ENCODE peak calls at places on chromosome 16, in nine cellular contexts. T is endothelial cell of umbilical vein, O is left ventricle myocardium inferior, R is brain microvascular endothelial cell, H is heart left ventricle, W is bronchial epithelial cell, I is A549, L is spleen, Q is transverse colon. J is an unnamed sample.

GRCh38 chr16:74596586-74596985 is 10.3 kb downstream of the GLG1 start:
- DNase-seq in T (no peak), O (no peak), R (no peak), H (no peak), W (no peak), I (no peak), L (no peak), Q (no peak), J (no peak)

GRCh38 chr16:21336231-21336630 is 58.1 kb upstream of the CRYM start:
- DNase-seq in T (no peak), O (no peak), R (no peak), H (no peak), W (peak), I (no peak), L (no peak), Q (no peak), J (no peak)

GRCh38 chr16:62909597-62909996 is 873.4 kb upstream of the CDH8 start:
- DNase-seq in T (no peak), O (no peak), R (no peak), H (no peak), W (no peak), I (no peak), L (no peak), Q (no peak), J (no peak)

GRCh38 chr16:49952386-49952785 is 72.6 kb upstream of the CNEP1R1 start:
- DNase-seq in T (no peak), O (no peak), R (peak), H (no peak), W (peak), I (peak), L (no peak), Q (no peak), J (peak)

GRCh38 chr16:1763521-1764511 is 7.5 kb downstream of the NME3 start:
- DNase-seq in T (no peak), O (no peak), R (no peak), H (no peak), W (no peak), I (peak), L (no peak), Q (no peak), J (peak)

GRCh38 chr16:77564791-77565390 is 130.1 kb upstream of the ADAMTS18 start:
- DNase-seq in T (peak), O (no peak), R (peak), H (no peak), W (no peak), I (peak), L (no peak), Q (no peak), J (peak)

GRCh38 chr16:86602521-86602920 is 24.2 kb downstream of the FOXL1 start:
- DNase-seq in T (no peak), O (no peak), R (no peak), H (no peak), W (no peak), I (no peak), L (no peak), Q (no peak), J (no peak)

GRCh38 chr16:56848955-56849689 is 15.9 kb upstream of the SLC12A3 start:
- DNase-seq in T (peak), O (no peak), R (peak), H (no peak), W (peak), I (no peak), L (no peak), Q (no peak), J (peak)

GRCh38 chr16:27995378-27995777 is 68.1 kb downstream of the GSG1L start:
- DNase-seq in T (no peak), O (no peak), R (no peak), H (no peak), W (no peak), I (no peak), L (no peak), Q (no peak), J (no peak)

GRCh38 chr16:67731071-67731810 is 12.1 kb upstream of the GFOD2 start:
- DNase-seq in T (no peak), O (no peak), R (no peak), H (no peak), W (no peak), I (no peak), L (peak), Q (no peak), J (no peak)

GRCh38 chr16:67733734-67734470 is 14.8 kb upstream of the GFOD2 start:
- DNase-seq in T (no peak), O (no peak), R (no peak), H (no peak), W (no peak), I (no peak), L (no peak), Q (no peak), J (no peak)

GRCh38 chr16:67729636-67730248 is 10.6 kb upstream of the GFOD2 start:
- DNase-seq in T (no peak), O (no peak), R (no peak), H (no peak), W (no peak), I (no peak), L (peak), Q (no peak), J (no peak)

GRCh38 chr16:67727521-67728485 is 8.7 kb upstream of the GFOD2 start:
- DNase-seq in T (no peak), O (no peak), R (no peak), H (no peak), W (no peak), I (no peak), L (peak), Q (no peak), J (no peak)

DNA sequence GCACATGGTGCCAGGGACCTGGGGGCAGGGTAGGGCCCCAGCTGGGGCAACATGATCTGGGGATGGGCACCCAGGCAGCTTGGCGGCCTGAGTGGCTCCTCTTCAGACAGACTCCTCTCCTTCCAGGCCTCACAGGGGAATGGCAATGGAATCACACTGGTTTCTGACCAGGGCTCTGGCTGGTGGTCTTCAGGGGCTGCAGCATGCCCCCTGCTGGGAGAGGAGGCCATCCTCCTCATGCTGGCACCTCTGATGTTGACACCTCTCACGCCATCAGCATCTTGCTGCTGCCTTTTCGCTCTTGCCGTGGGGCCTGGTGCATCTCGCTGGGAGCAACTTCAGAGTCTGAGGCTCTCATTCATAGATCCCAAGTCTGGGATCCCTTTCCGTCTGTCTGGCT is 11.2 kb upstream of the GFOD2 start:
- DNase-seq in T (no peak), O (no peak), R (no peak), H (no peak), W (no peak), I (no peak), L (peak), Q (no peak), J (no peak)
- TF ChIP-seq CTCF in T (no peak), O (no peak), R (peak), H (no peak), W (no peak), I (no peak), L (no peak), Q (no peak), J (no peak)

DNA sequence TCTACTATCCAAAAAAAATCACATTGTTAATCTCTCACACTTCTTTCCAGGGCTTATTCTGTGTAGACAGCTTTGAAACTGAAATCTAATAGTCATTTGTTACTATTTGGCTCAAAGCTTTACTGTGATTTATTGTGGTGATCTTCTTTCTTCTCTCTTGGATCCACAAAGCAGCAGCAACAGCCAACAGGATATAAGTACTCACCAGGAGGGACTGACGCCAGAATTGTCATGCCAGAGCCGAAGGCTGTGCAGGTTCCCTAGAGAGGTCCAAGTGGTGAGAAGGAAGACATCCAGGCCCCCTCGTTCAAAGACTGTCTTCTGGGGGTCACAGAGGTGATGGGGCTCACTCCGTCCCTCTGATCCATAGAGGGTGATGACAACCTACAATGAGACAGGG is 33.3 kb downstream of the PKD1L3 start:
- DNase-seq in T (no peak), O (no peak), R (no peak), H (no peak), W (no peak), I (no peak), L (no peak), Q (no peak), J (no peak)
- H3K4me3 ChIP-seq in T (no peak), O (no peak), R (no peak), H (no peak), W (no peak), I (no peak), L (no peak), Q (no peak), J (no peak)

DNA sequence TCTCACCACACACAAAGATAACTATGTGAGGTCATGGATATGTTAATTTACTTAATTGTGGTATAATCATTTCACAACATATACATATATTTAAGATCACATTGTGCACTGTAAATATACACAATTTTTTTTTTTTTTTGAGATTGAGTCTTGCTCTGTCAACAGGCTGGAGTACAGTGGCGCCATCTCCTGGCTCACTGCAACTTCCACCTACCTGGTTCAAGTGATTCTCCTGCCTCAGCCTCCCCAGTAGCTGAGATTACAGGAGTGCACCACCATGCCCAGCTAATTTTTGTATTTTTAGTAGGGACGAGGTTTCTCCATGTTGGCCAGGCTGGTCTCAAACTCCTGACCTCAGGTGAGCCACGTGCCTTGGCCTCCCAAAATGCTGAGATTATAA is 11.5 kb upstream of the PRSS54 start:
- DNase-seq in T (peak), O (no peak), R (peak), H (no peak), W (peak), I (peak), L (no peak), Q (peak), J (peak)
- TF ChIP-seq CTCF in T (peak), O (peak), R (peak), H (peak), W (peak), I (peak), L (no peak), Q (peak), J (peak)

GRCh38 chr16:88783391-88784073 is 1.5 kb downstream of the PIEZO1 start:
- DNase-seq in T (peak), O (no peak), R (no peak), H (no peak), W (peak), I (no peak), L (peak), Q (no peak), J (peak)

GRCh38 chr16:88785106-88785924 is at the start of gene PIEZO1:
- DNase-seq in T (peak), O (peak), R (no peak), H (peak), W (no peak), I (peak), L (peak), Q (peak), J (peak)

GRCh38 chr16:88782454-88783390 is 2.3 kb downstream of the PIEZO1 start:
- DNase-seq in T (peak), O (no peak), R (peak), H (no peak), W (peak), I (no peak), L (peak), Q (no peak), J (peak)

GRCh38 chr16:88784074-88784855 is 755 bp downstream of the PIEZO1 start:
- DNase-seq in T (peak), O (peak), R (peak), H (peak), W (peak), I (peak), L (peak), Q (peak), J (peak)

GRCh38 chr16:88784856-88785105 is 239 bp downstream of the PIEZO1 start:
- DNase-seq in T (no peak), O (no peak), R (no peak), H (no peak), W (no peak), I (no peak), L (no peak), Q (no peak), J (no peak)
- H3K4me3 ChIP-seq in T (peak), O (peak), R (peak), H (peak), W (peak), I (peak), L (peak), Q (peak), J (peak)

GRCh38 chr16:46691720-46692119 is 2.3 kb downstream of the ORC6 start:
- DNase-seq in T (peak), O (no peak), R (no peak), H (no peak), W (no peak), I (no peak), L (no peak), Q (no peak), J (peak)

GRCh38 chr16:46688657-46689491 is at the start of gene VPS35:
- DNase-seq in T (peak), O (peak), R (peak), H (peak), W (peak), I (peak), L (peak), Q (peak), J (peak)

GRCh38 chr16:46688101-46688656 is 799 bp downstream of the VPS35 start:
- DNase-seq in T (peak), O (peak), R (no peak), H (peak), W (peak), I (no peak), L (peak), Q (peak), J (peak)

GRCh38 chr16:46690281-46691178 is 1.1 kb downstream of the ORC6 start:
- DNase-seq in T (peak), O (no peak), R (peak), H (no peak), W (no peak), I (no peak), L (peak), Q (peak), J (peak)

GRCh38 chr16:46689492-46690280 is at the start of gene ORC6:
- DNase-seq in T (peak), O (peak), R (peak), H (peak), W (peak), I (peak), L (peak), Q (peak), J (peak)
- TF ChIP-seq CTCF in T (peak), O (no peak), R (peak), H (peak), W (peak), I (peak), L (no peak), Q (no peak), J (peak)

DNA sequence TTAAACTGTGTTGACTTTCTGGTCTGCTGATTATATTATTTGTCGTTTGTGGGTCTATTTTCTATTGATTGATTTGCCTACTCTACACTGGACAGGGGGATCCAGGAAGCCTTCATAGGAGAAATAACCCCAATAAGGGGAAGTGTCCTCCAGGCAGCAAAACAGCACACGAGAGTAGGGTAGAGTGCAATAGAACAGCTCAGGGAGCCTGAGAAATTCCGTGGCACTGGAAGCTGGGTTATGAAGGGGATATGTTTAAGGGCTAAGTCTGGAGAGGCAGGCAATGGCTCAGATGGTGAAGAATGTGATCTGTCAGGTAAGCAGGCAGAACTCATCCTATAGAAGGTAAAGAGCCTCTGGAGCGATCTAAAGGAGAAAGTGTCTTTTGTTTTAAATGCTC is 20.9 kb downstream of the GP2 start:
- DNase-seq in T (no peak), O (no peak), R (no peak), H (no peak), W (no peak), I (no peak), L (no peak), Q (no peak), J (no peak)
- H3K4me3 ChIP-seq in T (no peak), O (no peak), R (no peak), H (no peak), W (no peak), I (no peak), L (no peak), Q (no peak), J (no peak)

J was measured in cardiac fibroblast.